ENCODE peak calls at places on chromosomes 4 and X, in five cellular contexts. One of them, this sample, is unnamed.

GRCh38 chr4:2874861-2875260 is 31.2 kb downstream of the ADD1 start:
- DNase-seq in OCI-LY7: no peak
- DNase-seq in tibial artery: no peak
- DNase-seq in endothelial cell of umbilical vein: no peak
- DNase-seq in substantia nigra: no peak
- DNase-seq in this sample: no peak

GRCh38 chr4:65302145-65302544 is 368.1 kb downstream of the EPHA5 start:
- DNase-seq in OCI-LY7: no peak
- DNase-seq in endothelial cell of umbilical vein: no peak
- DNase-seq in substantia nigra: no peak
- DNase-seq in tibial artery: no peak
- DNase-seq in this sample: no peak

GRCh38 chr4:1201851-1202525 is 29.6 kb upstream of the SPON2 start:
- DNase-seq in tibial artery: peak
- DNase-seq in endothelial cell of umbilical vein: no peak
- DNase-seq in OCI-LY7: peak
- DNase-seq in substantia nigra: no peak
- DNase-seq in this sample: no peak

GRCh38 chr4:139955600-139955999 is 198.4 kb downstream of the MAML3 start:
- DNase-seq in endothelial cell of umbilical vein: no peak
- DNase-seq in substantia nigra: no peak
- DNase-seq in OCI-LY7: no peak
- DNase-seq in tibial artery: no peak
- DNase-seq in this sample: no peak

GRCh38 chrX:149487292-149487691 is 17.8 kb downstream of the IDS start:
- DNase-seq in endothelial cell of umbilical vein: no peak
- DNase-seq in substantia nigra: no peak
- DNase-seq in tibial artery: no peak
- DNase-seq in OCI-LY7: peak
- DNase-seq in this sample: no peak

GRCh38 chrX:129593137-129593536 is 53.1 kb downstream of the OCRL start:
- DNase-seq in endothelial cell of umbilical vein: no peak
- DNase-seq in substantia nigra: no peak
- DNase-seq in OCI-LY7: no peak
- DNase-seq in tibial artery: no peak
- DNase-seq in this sample: no peak

GRCh38 chr4:185966549-185966948 is 102.4 kb upstream of the TLR3 start:
- DNase-seq in endothelial cell of umbilical vein: no peak
- DNase-seq in OCI-LY7: no peak
- DNase-seq in tibial artery: no peak
- DNase-seq in substantia nigra: no peak
- DNase-seq in this sample: no peak

GRCh38 chrX:24479924-24480722 is 15.0 kb downstream of the PDK3 start:
- DNase-seq in tibial artery: peak
- DNase-seq in OCI-LY7: peak
- DNase-seq in substantia nigra: no peak
- DNase-seq in endothelial cell of umbilical vein: peak
- DNase-seq in this sample: no peak

GRCh38 chr4:946103-946450 is 13.8 kb downstream of the TMEM175 start:
- DNase-seq in endothelial cell of umbilical vein: no peak
- DNase-seq in OCI-LY7: no peak
- DNase-seq in tibial artery: no peak
- DNase-seq in substantia nigra: no peak
- DNase-seq in this sample: no peak

GRCh38 chrX:95382799-95383198 is 1301.8 kb upstream of the DIAPH2 start:
- DNase-seq in substantia nigra: no peak
- DNase-seq in OCI-LY7: no peak
- DNase-seq in endothelial cell of umbilical vein: no peak
- DNase-seq in tibial artery: no peak
- DNase-seq in this sample: peak

GRCh38 chr4:153809916-153810810 is 21.3 kb upstream of the SFRP2 start:
- DNase-seq in OCI-LY7: no peak
- DNase-seq in substantia nigra: no peak
- DNase-seq in tibial artery: no peak
- DNase-seq in endothelial cell of umbilical vein: no peak
- DNase-seq in this sample: no peak

GRCh38 chr4:36099509-36099908 is 144.8 kb downstream of the ARAP2 start:
- DNase-seq in substantia nigra: no peak
- DNase-seq in tibial artery: no peak
- DNase-seq in OCI-LY7: no peak
- DNase-seq in endothelial cell of umbilical vein: no peak
- DNase-seq in this sample: no peak

GRCh38 chr4:150580244-150580643 is 1.7 kb upstream of the MAB21L2 start:
- DNase-seq in tibial artery: no peak
- DNase-seq in substantia nigra: no peak
- DNase-seq in endothelial cell of umbilical vein: no peak
- DNase-seq in OCI-LY7: no peak
- DNase-seq in this sample: no peak

GRCh38 chr4:35934370-35934981 is 309.8 kb downstream of the ARAP2 start:
- DNase-seq in tibial artery: no peak
- DNase-seq in OCI-LY7: peak
- DNase-seq in endothelial cell of umbilical vein: peak
- DNase-seq in substantia nigra: no peak
- DNase-seq in this sample: no peak

GRCh38 chr4:169070071-169070894 is 60.2 kb upstream of the CBR4 start:
- DNase-seq in OCI-LY7: no peak
- DNase-seq in endothelial cell of umbilical vein: peak
- DNase-seq in substantia nigra: no peak
- DNase-seq in tibial artery: peak
- DNase-seq in this sample: peak

GRCh38 chrX:31166416-31166815 is 94.6 kb upstream of the FTHL17 start:
- DNase-seq in tibial artery: no peak
- DNase-seq in substantia nigra: no peak
- DNase-seq in OCI-LY7: no peak
- DNase-seq in endothelial cell of umbilical vein: no peak
- DNase-seq in this sample: no peak

GRCh38 chr4:108367751-108368150 is 199.0 kb upstream of the LEF1 start:
- DNase-seq in substantia nigra: no peak
- DNase-seq in tibial artery: no peak
- DNase-seq in endothelial cell of umbilical vein: no peak
- DNase-seq in OCI-LY7: no peak
- DNase-seq in this sample: no peak

GRCh38 chr4:38723726-38724506 is 58.9 kb downstream of the TLR10 start:
- DNase-seq in substantia nigra: no peak
- DNase-seq in endothelial cell of umbilical vein: no peak
- DNase-seq in OCI-LY7: no peak
- DNase-seq in tibial artery: no peak
- DNase-seq in this sample: no peak

GRCh38 chr4:52172166-52172565 is 121.1 kb downstream of the SPATA18 start:
- DNase-seq in tibial artery: no peak
- DNase-seq in OCI-LY7: no peak
- DNase-seq in substantia nigra: no peak
- DNase-seq in endothelial cell of umbilical vein: no peak
- DNase-seq in this sample: no peak

GRCh38 chrX:123291623-123292022 is 107.5 kb downstream of the GRIA3 start:
- DNase-seq in tibial artery: no peak
- DNase-seq in substantia nigra: no peak
- DNase-seq in OCI-LY7: no peak
- DNase-seq in endothelial cell of umbilical vein: no peak
- DNase-seq in this sample: no peak

GRCh38 chr4:88350786-88351185 is 27.9 kb upstream of the HERC6 start:
- DNase-seq in endothelial cell of umbilical vein: no peak
- DNase-seq in substantia nigra: no peak
- DNase-seq in tibial artery: no peak
- DNase-seq in OCI-LY7: no peak
- DNase-seq in this sample: no peak

GRCh38 chrX:81202413-81202794 is 502 bp downstream of the SH3BGRL start:
- DNase-seq in OCI-LY7: no peak
- DNase-seq in substantia nigra: no peak
- DNase-seq in endothelial cell of umbilical vein: peak
- DNase-seq in tibial artery: no peak
- DNase-seq in this sample: no peak

GRCh38 chrX:45517090-45517973 is 316.7 kb upstream of the DIPK2B start:
- DNase-seq in tibial artery: no peak
- DNase-seq in endothelial cell of umbilical vein: peak
- DNase-seq in OCI-LY7: no peak
- DNase-seq in substantia nigra: no peak
- DNase-seq in this sample: no peak

GRCh38 chrX:12771445-12772069 is 19.7 kb upstream of the PRPS2 start:
- DNase-seq in endothelial cell of umbilical vein: peak
- DNase-seq in OCI-LY7: peak
- DNase-seq in substantia nigra: no peak
- DNase-seq in tibial artery: peak
- DNase-seq in this sample: no peak

GRCh38 chrX:13164611-13165010 is 120.2 kb upstream of the FAM9C start:
- DNase-seq in endothelial cell of umbilical vein: no peak
- DNase-seq in substantia nigra: no peak
- DNase-seq in tibial artery: no peak
- DNase-seq in OCI-LY7: no peak
- DNase-seq in this sample: no peak

GRCh38 chrX:15475021-15475420 is 18.1 kb downstream of the PIR start:
- DNase-seq in endothelial cell of umbilical vein: peak
- DNase-seq in substantia nigra: no peak
- DNase-seq in OCI-LY7: no peak
- DNase-seq in tibial artery: no peak
- DNase-seq in this sample: peak

GRCh38 chr4:5636766-5637670 is 71.3 kb downstream of the EVC2 start:
- DNase-seq in tibial artery: no peak
- DNase-seq in endothelial cell of umbilical vein: no peak
- DNase-seq in substantia nigra: no peak
- DNase-seq in OCI-LY7: no peak
- DNase-seq in this sample: no peak

GRCh38 chrX:100870527-100870926 is 3.6 kb downstream of the NOX1 start:
- DNase-seq in substantia nigra: no peak
- DNase-seq in OCI-LY7: no peak
- DNase-seq in endothelial cell of umbilical vein: peak
- DNase-seq in tibial artery: no peak
- DNase-seq in this sample: no peak

GRCh38 chr4:40255722-40256281 is 59.0 kb downstream of the RHOH start:
- DNase-seq in endothelial cell of umbilical vein: peak
- DNase-seq in substantia nigra: no peak
- DNase-seq in OCI-LY7: no peak
- DNase-seq in tibial artery: no peak
- DNase-seq in this sample: peak

GRCh38 chr4:186701273-186701672 is 22.4 kb downstream of the FAT1 start:
- DNase-seq in OCI-LY7: no peak
- DNase-seq in endothelial cell of umbilical vein: no peak
- DNase-seq in tibial artery: no peak
- DNase-seq in substantia nigra: no peak
- DNase-seq in this sample: no peak

DNA sequence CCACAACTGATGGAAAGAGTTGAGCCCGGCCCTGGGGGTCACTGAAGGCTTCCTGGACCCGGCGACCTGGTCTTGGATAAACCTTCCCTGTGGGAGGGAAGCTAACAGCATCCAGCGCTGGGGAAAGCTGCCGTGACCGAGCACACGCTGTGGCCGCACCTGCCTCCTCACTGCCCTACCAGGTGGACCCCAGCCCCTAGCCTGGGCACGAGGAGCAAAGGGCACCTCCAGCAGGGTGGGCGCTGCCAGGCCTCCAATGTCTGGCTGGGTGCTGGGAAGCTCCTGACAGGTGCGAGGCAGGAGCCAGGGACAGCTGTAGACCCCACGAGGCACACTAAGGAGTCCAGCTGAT is 7.9 kb downstream of the TADA2B start:
- DNase-seq in endothelial cell of umbilical vein: no peak
- DNase-seq in substantia nigra: no peak
- DNase-seq in OCI-LY7: no peak
- DNase-seq in tibial artery: no peak
- DNase-seq in this sample: no peak
- H3K27ac ChIP-seq in endothelial cell of umbilical vein: no peak
- H3K27ac ChIP-seq in substantia nigra: no peak
- H3K27ac ChIP-seq in OCI-LY7: no peak
- H3K27ac ChIP-seq in tibial artery: no peak
- H3K27ac ChIP-seq in this sample: no peak

DNA sequence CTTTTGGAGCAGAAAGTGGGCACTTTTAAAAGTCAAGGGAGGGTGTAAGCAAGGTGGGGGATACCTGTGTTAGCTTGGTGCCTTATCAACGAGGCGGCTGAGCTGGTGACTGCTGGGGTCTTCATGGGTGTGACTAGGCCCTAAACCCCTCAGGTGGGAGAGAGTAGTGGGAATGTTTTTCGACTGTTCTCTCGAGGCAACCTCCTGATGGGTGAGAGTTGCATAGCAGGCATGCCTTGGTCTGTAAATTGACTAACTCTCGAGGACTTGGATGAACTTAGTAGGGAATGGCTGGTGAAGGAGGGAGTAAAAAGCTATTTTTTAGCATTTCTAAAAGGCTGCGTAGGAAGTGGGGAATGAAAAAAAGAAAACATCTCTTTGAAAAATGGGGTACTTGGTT is 80.0 kb downstream of the ARHGAP10 start:
- DNase-seq in tibial artery: no peak
- DNase-seq in OCI-LY7: no peak
- DNase-seq in substantia nigra: no peak
- DNase-seq in endothelial cell of umbilical vein: no peak
- DNase-seq in this sample: no peak
- H3K27ac ChIP-seq in tibial artery: peak
- H3K27ac ChIP-seq in OCI-LY7: no peak
- H3K27ac ChIP-seq in substantia nigra: no peak
- H3K27ac ChIP-seq in endothelial cell of umbilical vein: no peak
- H3K27ac ChIP-seq in this sample: no peak

GRCh38 chr4:77023920-77024319 is 51.9 kb downstream of the CCNI start:
- DNase-seq in substantia nigra: no peak
- DNase-seq in OCI-LY7: no peak
- DNase-seq in tibial artery: no peak
- DNase-seq in endothelial cell of umbilical vein: no peak
- DNase-seq in this sample: no peak
- H3K27ac ChIP-seq in substantia nigra: no peak
- H3K27ac ChIP-seq in OCI-LY7: no peak
- H3K27ac ChIP-seq in tibial artery: no peak
- H3K27ac ChIP-seq in endothelial cell of umbilical vein: no peak
- H3K27ac ChIP-seq in this sample: no peak

DNA sequence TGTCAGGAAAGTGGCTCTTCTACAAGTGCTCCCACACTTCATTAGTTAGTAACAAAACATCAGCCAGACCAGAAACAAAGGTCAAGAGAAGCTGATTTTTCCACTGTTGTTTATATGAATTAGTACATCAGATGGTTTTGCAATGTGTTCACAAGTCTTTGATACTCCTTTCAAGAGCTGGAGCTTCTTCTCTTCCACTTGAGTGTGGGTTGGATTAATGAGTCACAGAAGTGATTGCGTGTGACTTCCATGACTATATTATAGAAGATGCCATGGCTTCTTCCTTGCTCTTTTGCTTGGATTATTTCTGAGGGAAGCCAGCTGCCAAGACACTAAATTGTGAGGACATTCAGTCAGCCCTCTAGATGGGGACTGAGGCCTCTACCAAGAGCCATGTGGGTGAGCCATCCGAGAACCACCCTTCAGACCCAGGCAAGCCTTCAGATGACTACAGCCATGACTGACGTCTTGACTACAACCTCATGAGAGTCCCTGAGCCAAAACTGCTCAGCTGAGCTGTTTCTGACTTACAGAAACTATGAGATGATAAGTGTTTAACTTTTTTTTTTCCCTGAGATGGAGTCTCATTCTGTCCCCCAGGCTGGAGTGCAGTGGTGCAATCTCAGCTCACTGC is 18.1 kb downstream of the SOWAHB start:
- DNase-seq in endothelial cell of umbilical vein: no peak
- DNase-seq in OCI-LY7: no peak
- DNase-seq in substantia nigra: no peak
- DNase-seq in tibial artery: no peak
- DNase-seq in this sample: no peak
- H3K27ac ChIP-seq in endothelial cell of umbilical vein: no peak
- H3K27ac ChIP-seq in OCI-LY7: no peak
- H3K27ac ChIP-seq in substantia nigra: no peak
- H3K27ac ChIP-seq in tibial artery: no peak
- H3K27ac ChIP-seq in this sample: peak

GRCh38 chr4:94641702-94642560 is 115.8 kb upstream of the BMPR1B start:
- DNase-seq in tibial artery: no peak
- DNase-seq in endothelial cell of umbilical vein: peak
- DNase-seq in OCI-LY7: no peak
- DNase-seq in substantia nigra: no peak
- DNase-seq in this sample: peak
- H3K27ac ChIP-seq in tibial artery: peak
- H3K27ac ChIP-seq in endothelial cell of umbilical vein: peak
- H3K27ac ChIP-seq in OCI-LY7: no peak
- H3K27ac ChIP-seq in substantia nigra: no peak
- H3K27ac ChIP-seq in this sample: peak

GRCh38 chrX:153886915-153887314 is 942 bp upstream of the L1CAM start:
- DNase-seq in substantia nigra: no peak
- DNase-seq in tibial artery: no peak
- DNase-seq in endothelial cell of umbilical vein: no peak
- DNase-seq in OCI-LY7: no peak
- DNase-seq in this sample: no peak
- H3K27ac ChIP-seq in substantia nigra: no peak
- H3K27ac ChIP-seq in tibial artery: no peak
- H3K27ac ChIP-seq in endothelial cell of umbilical vein: no peak
- H3K27ac ChIP-seq in OCI-LY7: no peak
- H3K27ac ChIP-seq in this sample: no peak

This sample was measured in epithelial cell of prostate.